ENCODE peak calls at places on chromosomes 5 and 9, in eight cellular contexts. N is A549, B is uterus, T is endothelial cell of umbilical vein, W is transverse colon, V is thyroid gland, H is suprapubic skin, L is HepG2. Y is an unnamed sample.

GRCh38 chr5:153831976-153832375 is 206.7 kb downstream of the FAM114A2 start:
- DNase-seq in T (peak; percentile 4), N (peak; percentile 62), W (no peak), H (no peak), V (no peak), L (peak; percentile 5), B (no peak), Y (no peak)

GRCh38 chr5:41176952-41177351 is 36.4 kb downstream of the C6 start:
- DNase-seq in V (no peak), L (no peak), T (no peak), W (no peak), H (no peak), B (no peak), N (no peak), Y (no peak)

GRCh38 chr9:85172001-85172978 is 502.8 kb downstream of the NTRK2 start:
- DNase-seq in W (no peak), N (no peak), T (no peak), L (no peak), H (no peak), V (no peak), B (no peak), Y (no peak)

GRCh38 chr5:53343187-53343586 is 137.2 kb upstream of the FST start:
- DNase-seq in T (no peak), V (no peak), L (no peak), W (no peak), H (no peak), N (no peak), B (no peak), Y (no peak)

GRCh38 chr5:58497956-58498942 is 7.0 kb downstream of the GAPT start:
- DNase-seq in T (peak; percentile 65), W (peak; percentile 29), N (peak; percentile 53), H (no peak), L (peak; percentile 24), B (no peak), V (peak; percentile 14), Y (no peak)

GRCh38 chr5:53508125-53508524 is 27.7 kb downstream of the FST start:
- DNase-seq in V (no peak), L (no peak), H (no peak), B (no peak), W (no peak), T (no peak), N (no peak), Y (no peak)

GRCh38 chr5:167916706-167917105 is 374.7 kb upstream of the WWC1 start:
- DNase-seq in B (no peak), H (no peak), W (peak; percentile 14), L (no peak), T (no peak), N (no peak), V (no peak), Y (no peak)

GRCh38 chr9:77604316-77604715 is 43.8 kb downstream of the GNA14 start:
- DNase-seq in H (no peak), B (no peak), L (no peak), V (no peak), W (no peak), T (no peak), N (no peak), Y (no peak)

GRCh38 chr5:68290260-68290674 is 74.7 kb downstream of the PIK3R1 start:
- DNase-seq in T (no peak), V (peak; percentile 67), L (no peak), H (no peak), W (peak; percentile 53), B (peak; percentile 78), N (no peak), Y (no peak)
- H3K4me1 ChIP-seq in T (peaks cover 11% of the 10 kb centered on the region), V (peaks cover 41% of the 10 kb centered on the region), L (peaks cover 54% of the 10 kb centered on the region), H (peaks cover 65% of the 10 kb centered on the region), W (peaks cover 31% of the 10 kb centered on the region), B (no peaks in the 10 kb centered on the region), N (peaks cover 49% of the 10 kb centered on the region), Y (peaks cover 32% of the 10 kb centered on the region)

GRCh38 chr5:107832746-107833145 is 162.0 kb upstream of the EFNA5 start:
- DNase-seq in W (no peak), V (no peak), L (no peak), N (no peak), T (no peak), B (no peak), H (no peak), Y (no peak)

GRCh38 chr5:107826311-107827000 is 155.7 kb upstream of the EFNA5 start:
- DNase-seq in W (no peak), T (no peak), L (no peak), N (no peak), H (no peak), B (no peak), V (no peak), Y (no peak)

GRCh38 chr5:107830750-107831149 is 160.0 kb upstream of the EFNA5 start:
- DNase-seq in V (no peak), N (no peak), T (no peak), H (no peak), L (no peak), W (no peak), B (no peak), Y (no peak)

GRCh38 chr5:107831612-107832395 is 161.1 kb upstream of the EFNA5 start:
- DNase-seq in T (no peak), W (no peak), N (no peak), B (no peak), L (no peak), V (no peak), H (no peak), Y (no peak)
- TF ChIP-seq POLR2A in T (no peak), W (no peak), N (no peak), B (no peak), L (no peak), V (no peak), H (no peak), Y (no peak)

GRCh38 chr5:115165790-115166189 is 3.9 kb downstream of the TRIM36 start:
- DNase-seq in V (no peak), N (no peak), W (no peak), L (no peak), B (no peak), H (no peak), T (no peak), Y (no peak)
- H3K9me3 ChIP-seq in V (no peaks in the 10 kb centered on the region), N (peaks cover 19% of the 10 kb centered on the region), W (no peaks in the 10 kb centered on the region), L (peaks cover 20% of the 10 kb centered on the region), B (no peaks in the 10 kb centered on the region), H (no peaks in the 10 kb centered on the region), T (no peaks in the 10 kb centered on the region), Y (no peaks in the 10 kb centered on the region)

GRCh38 chr5:81854915-81855314 is 104.0 kb upstream of the SSBP2 start:
- DNase-seq in H (no peak), L (no peak), B (no peak), N (no peak), T (no peak), V (no peak), W (no peak), Y (no peak)
- H3K4me1 ChIP-seq in H (peaks cover 54% of the 10 kb centered on the region), L (peaks cover 8% of the 10 kb centered on the region), B (peaks cover 3% of the 10 kb centered on the region), N (peaks cover 60% of the 10 kb centered on the region), T (peaks cover 15% of the 10 kb centered on the region), V (peaks cover 39% of the 10 kb centered on the region), W (peaks cover 15% of the 10 kb centered on the region), Y (peaks cover 83% of the 10 kb centered on the region)

GRCh38 chr9:4842213-4842612 is 49.5 kb downstream of the RCL1 start:
- DNase-seq in N (no peak), L (peak; percentile 53), H (no peak), B (no peak), W (no peak), T (no peak), V (no peak), Y (no peak)
- TF ChIP-seq POLR2A in N (no peak), L (no peak), H (no peak), B (no peak), W (no peak), T (no peak), V (no peak), Y (no peak)

GRCh38 chr5:39215857-39216256 is 3.5 kb downstream of the FYB1 start:
- DNase-seq in B (no peak), W (no peak), N (no peak), L (no peak), V (no peak), T (no peak), H (no peak), Y (no peak)
- H3K9me3 ChIP-seq in B (no peaks in the 10 kb centered on the region), W (no peaks in the 10 kb centered on the region), N (no peaks in the 10 kb centered on the region), L (no peaks in the 10 kb centered on the region), V (no peaks in the 10 kb centered on the region), T (no peaks in the 10 kb centered on the region), H (no peaks in the 10 kb centered on the region), Y (no peaks in the 10 kb centered on the region)

GRCh38 chr5:149379177-149379761 is at the start of gene IL17B:
- DNase-seq in T (no peak), W (no peak), H (no peak), L (no peak), B (no peak), V (no peak), N (no peak), Y (no peak)
- H3K4me1 ChIP-seq in T (no peaks in the 10 kb centered on the region), W (no peaks in the 10 kb centered on the region), H (peaks cover 7% of the 10 kb centered on the region), L (peaks cover 57% of the 10 kb centered on the region), B (peaks cover 9% of the 10 kb centered on the region), V (peaks cover 9% of the 10 kb centered on the region), N (no peaks in the 10 kb centered on the region), Y (peaks cover 19% of the 10 kb centered on the region)

GRCh38 chr5:172770675-172771438 is at the start of gene DUSP1:
- DNase-seq in W (peak; percentile 99), V (peak; percentile 100), T (peak; percentile 98), H (peak; percentile 99), L (peak; percentile 88), N (peak; percentile 99), B (peak; percentile 99), Y (peak; percentile 99)
- TF ChIP-seq POLR2A in W (peak; percentile 100), V (peak; percentile 100), T (peak; percentile 99), H (peak; percentile 99), L (peak; percentile 98), N (peak; percentile 99), B (peak; percentile 99), Y (peak; percentile 100)

GRCh38 chr9:71614409-71614808 is 153.9 kb downstream of the CEMIP2 start:
- DNase-seq in T (no peak), L (peak; percentile 43), V (no peak), W (no peak), H (no peak), N (no peak), B (no peak), Y (no peak)
- H3K9me3 ChIP-seq in T (no peaks in the 10 kb centered on the region), L (peaks cover 16% of the 10 kb centered on the region), V (no peaks in the 10 kb centered on the region), W (peaks cover 10% of the 10 kb centered on the region), H (no peaks in the 10 kb centered on the region), N (peaks cover 20% of the 10 kb centered on the region), B (no peaks in the 10 kb centered on the region), Y (no peaks in the 10 kb centered on the region)

DNA sequence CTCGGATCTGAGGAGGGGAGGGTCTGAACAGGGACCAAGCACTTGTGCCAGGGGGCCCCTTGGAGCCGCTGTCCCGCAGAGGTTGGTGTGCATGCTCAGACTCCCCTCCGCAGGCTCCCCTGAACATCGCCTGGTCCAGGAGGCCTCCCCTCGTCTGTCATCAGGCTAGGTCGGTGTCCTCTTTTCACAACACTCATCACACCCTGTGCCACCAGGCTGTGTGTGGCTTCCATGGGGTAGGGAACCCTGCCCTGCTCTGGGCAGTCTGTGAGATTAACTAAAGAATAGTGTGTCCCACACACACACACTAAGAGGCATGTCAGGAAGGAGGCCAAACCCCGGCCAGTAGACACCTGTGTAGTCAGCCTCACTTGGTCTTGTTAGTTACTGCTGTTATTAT is 119.3 kb downstream of the C5orf15 start:
- DNase-seq in L (no peak), N (no peak), H (no peak), V (no peak), B (no peak), T (no peak), W (no peak), Y (no peak)
- H3K4me1 ChIP-seq in L (no peaks in the 10 kb centered on the region), N (no peaks in the 10 kb centered on the region), H (peaks cover 26% of the 10 kb centered on the region), V (peaks cover 1% of the 10 kb centered on the region), B (no peaks in the 10 kb centered on the region), T (no peaks in the 10 kb centered on the region), W (no peaks in the 10 kb centered on the region), Y (peaks cover 8% of the 10 kb centered on the region)